ENCODE peak calls at places on chromosomes 6 and 20, in five cellular contexts. One of them, this sample, is unnamed.

GRCh38 chr6:107348224-107348623 is 111.1 kb downstream of the PDSS2 start:
- DNase-seq in cardiac fibroblast: no peak
- DNase-seq in progenitor cell of endocrine pancreas: no peak
- DNase-seq in stomach: no peak
- DNase-seq in WERI-Rb-1: no peak
- DNase-seq in this sample: no peak

GRCh38 chr6:26538572-26538902 is 371 bp downstream of the HMGN4 start:
- DNase-seq in cardiac fibroblast: no peak
- DNase-seq in progenitor cell of endocrine pancreas: no peak
- DNase-seq in stomach: no peak
- DNase-seq in WERI-Rb-1: peak
- DNase-seq in this sample: no peak

GRCh38 chr6:122144229-122144628 is 255.2 kb upstream of the HSF2 start:
- DNase-seq in cardiac fibroblast: no peak
- DNase-seq in progenitor cell of endocrine pancreas: no peak
- DNase-seq in stomach: no peak
- DNase-seq in WERI-Rb-1: no peak
- DNase-seq in this sample: no peak

GRCh38 chr20:53157443-53158408 is 185.6 kb downstream of the TSHZ2 start:
- DNase-seq in cardiac fibroblast: peak
- DNase-seq in progenitor cell of endocrine pancreas: no peak
- DNase-seq in stomach: peak
- DNase-seq in WERI-Rb-1: peak
- DNase-seq in this sample: peak

GRCh38 chr20:44409132-44409600 is 53.7 kb downstream of the HNF4A start:
- DNase-seq in cardiac fibroblast: peak
- DNase-seq in progenitor cell of endocrine pancreas: no peak
- DNase-seq in stomach: no peak
- DNase-seq in WERI-Rb-1: no peak
- DNase-seq in this sample: no peak

GRCh38 chr6:170313716-170314295 is 7.2 kb downstream of the FAM120B start:
- DNase-seq in cardiac fibroblast: no peak
- DNase-seq in progenitor cell of endocrine pancreas: no peak
- DNase-seq in stomach: no peak
- DNase-seq in WERI-Rb-1: no peak
- DNase-seq in this sample: no peak

GRCh38 chr6:45548657-45549515 is 171.2 kb upstream of the SUPT3H start:
- DNase-seq in cardiac fibroblast: no peak
- DNase-seq in progenitor cell of endocrine pancreas: no peak
- DNase-seq in stomach: no peak
- DNase-seq in WERI-Rb-1: no peak
- DNase-seq in this sample: no peak

GRCh38 chr6:3757241-3757641 is 5.7 kb upstream of the PXDC1 start:
- DNase-seq in cardiac fibroblast: no peak
- DNase-seq in progenitor cell of endocrine pancreas: no peak
- DNase-seq in stomach: no peak
- DNase-seq in WERI-Rb-1: no peak
- DNase-seq in this sample: peak

DNA sequence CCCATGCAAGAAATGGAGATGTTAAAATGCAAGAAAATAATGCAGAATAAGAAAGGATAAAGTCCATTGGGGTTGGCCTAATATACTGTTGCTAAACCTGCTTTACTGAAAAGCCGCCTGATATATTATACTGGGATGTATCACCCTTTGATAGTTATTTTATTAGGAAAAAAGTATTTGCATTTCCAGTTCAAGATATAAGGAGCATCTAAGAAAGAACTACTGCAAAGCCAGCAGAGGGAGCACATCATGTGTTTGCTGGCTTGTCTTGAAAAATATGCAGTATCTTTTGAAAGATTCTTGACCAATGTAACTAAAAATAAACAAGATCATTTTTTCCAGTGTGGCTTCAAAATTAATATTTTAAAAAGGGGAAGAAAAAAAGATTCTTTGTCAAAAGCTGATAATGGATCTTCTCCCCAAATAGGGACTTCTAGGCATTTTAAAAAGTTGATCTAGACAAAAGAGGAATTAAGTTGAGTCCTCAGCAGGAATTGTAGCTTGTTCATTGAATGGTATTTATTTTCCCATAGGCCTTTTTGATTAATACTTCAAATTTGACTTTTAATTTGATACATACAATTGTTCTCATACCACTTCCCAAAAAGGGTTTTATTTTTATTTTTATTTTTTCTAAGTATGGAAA is 214.9 kb downstream of the ZFAND3 start:
- DNase-seq in cardiac fibroblast: peak
- DNase-seq in progenitor cell of endocrine pancreas: no peak
- DNase-seq in stomach: no peak
- DNase-seq in WERI-Rb-1: peak
- DNase-seq in this sample: no peak
- TF ChIP-seq CTCF in cardiac fibroblast: peak
- TF ChIP-seq CTCF in progenitor cell of endocrine pancreas: peak
- TF ChIP-seq CTCF in stomach: no peak
- TF ChIP-seq CTCF in WERI-Rb-1: peak
- TF ChIP-seq CTCF in this sample: peak

GRCh38 chr6:126127662-126128061 is 141.3 kb downstream of the TRMT11 start:
- DNase-seq in cardiac fibroblast: no peak
- DNase-seq in progenitor cell of endocrine pancreas: no peak
- DNase-seq in stomach: no peak
- DNase-seq in WERI-Rb-1: peak
- DNase-seq in this sample: no peak
- TF ChIP-seq CTCF in cardiac fibroblast: no peak
- TF ChIP-seq CTCF in progenitor cell of endocrine pancreas: no peak
- TF ChIP-seq CTCF in stomach: no peak
- TF ChIP-seq CTCF in WERI-Rb-1: peak
- TF ChIP-seq CTCF in this sample: no peak

DNA sequence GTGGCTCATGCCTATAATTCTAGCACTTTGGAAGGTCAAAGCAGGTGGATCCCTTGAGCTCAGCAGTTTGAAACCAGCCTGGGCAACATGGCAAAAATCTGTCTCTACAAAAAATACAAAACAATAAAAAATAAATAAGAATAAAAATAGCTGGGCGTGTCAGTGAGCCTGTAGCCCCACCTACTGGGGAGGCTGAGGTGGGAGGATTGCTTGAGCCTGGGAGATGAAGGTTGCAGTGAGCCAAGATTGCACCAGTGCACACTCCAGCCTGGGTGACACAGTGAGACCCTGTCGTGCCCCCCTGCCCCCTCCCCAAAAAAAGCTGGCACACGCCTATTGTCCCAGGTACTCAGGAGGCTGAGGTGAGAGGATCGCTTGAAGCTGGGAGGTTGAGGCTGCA is 35.1 kb upstream of the SRPK1 start:
- DNase-seq in cardiac fibroblast: no peak
- DNase-seq in progenitor cell of endocrine pancreas: no peak
- DNase-seq in stomach: no peak
- DNase-seq in WERI-Rb-1: peak
- DNase-seq in this sample: no peak
- TF ChIP-seq CTCF in cardiac fibroblast: peak
- TF ChIP-seq CTCF in progenitor cell of endocrine pancreas: peak
- TF ChIP-seq CTCF in stomach: no peak
- TF ChIP-seq CTCF in WERI-Rb-1: peak
- TF ChIP-seq CTCF in this sample: no peak

DNA sequence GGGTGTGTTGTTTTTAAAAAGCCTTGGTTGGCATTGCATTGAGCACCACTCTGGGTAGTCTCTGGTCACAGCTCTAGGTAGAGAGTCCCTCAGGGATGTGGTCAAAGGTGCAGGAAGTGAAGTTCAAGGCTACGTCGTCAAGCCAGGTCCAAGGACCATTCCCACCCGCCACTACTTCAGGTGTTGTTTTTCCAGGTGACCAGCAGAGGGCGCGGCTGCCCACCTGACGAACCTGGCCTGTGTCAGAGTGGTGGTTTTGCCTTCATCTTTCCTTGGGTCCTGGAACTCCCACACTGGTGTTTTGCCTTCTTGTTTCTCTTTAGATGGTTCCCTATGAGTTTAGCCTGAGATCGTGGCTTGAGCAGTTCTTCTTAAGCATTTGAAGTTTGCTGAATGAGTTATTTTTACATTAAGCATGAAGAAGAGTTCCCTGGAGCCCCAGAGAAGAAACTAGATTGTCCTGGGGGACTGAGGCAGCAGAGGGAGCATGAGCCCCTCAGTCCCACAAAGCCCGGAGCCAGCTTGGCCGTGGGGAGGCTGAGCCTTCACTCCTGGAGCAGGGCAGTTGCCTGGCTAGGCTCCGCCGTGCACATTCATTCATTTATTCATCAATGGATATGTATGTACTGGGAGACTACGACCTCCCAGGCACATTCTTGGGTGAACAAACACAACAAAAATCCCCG is 5.6 kb upstream of the PHACTR3 start:
- DNase-seq in cardiac fibroblast: peak
- DNase-seq in progenitor cell of endocrine pancreas: peak
- DNase-seq in stomach: peak
- DNase-seq in WERI-Rb-1: peak
- DNase-seq in this sample: peak
- TF ChIP-seq CTCF in cardiac fibroblast: peak
- TF ChIP-seq CTCF in progenitor cell of endocrine pancreas: peak
- TF ChIP-seq CTCF in stomach: peak
- TF ChIP-seq CTCF in WERI-Rb-1: peak
- TF ChIP-seq CTCF in this sample: peak

GRCh38 chr6:89817481-89817880 is 2.1 kb downstream of the MDN1 start:
- DNase-seq in cardiac fibroblast: no peak
- DNase-seq in progenitor cell of endocrine pancreas: no peak
- DNase-seq in stomach: no peak
- DNase-seq in WERI-Rb-1: no peak
- DNase-seq in this sample: no peak

GRCh38 chr6:89818977-89819335 is 638 bp downstream of the MDN1 start:
- DNase-seq in cardiac fibroblast: peak
- DNase-seq in progenitor cell of endocrine pancreas: no peak
- DNase-seq in stomach: no peak
- DNase-seq in WERI-Rb-1: no peak
- DNase-seq in this sample: no peak

DNA sequence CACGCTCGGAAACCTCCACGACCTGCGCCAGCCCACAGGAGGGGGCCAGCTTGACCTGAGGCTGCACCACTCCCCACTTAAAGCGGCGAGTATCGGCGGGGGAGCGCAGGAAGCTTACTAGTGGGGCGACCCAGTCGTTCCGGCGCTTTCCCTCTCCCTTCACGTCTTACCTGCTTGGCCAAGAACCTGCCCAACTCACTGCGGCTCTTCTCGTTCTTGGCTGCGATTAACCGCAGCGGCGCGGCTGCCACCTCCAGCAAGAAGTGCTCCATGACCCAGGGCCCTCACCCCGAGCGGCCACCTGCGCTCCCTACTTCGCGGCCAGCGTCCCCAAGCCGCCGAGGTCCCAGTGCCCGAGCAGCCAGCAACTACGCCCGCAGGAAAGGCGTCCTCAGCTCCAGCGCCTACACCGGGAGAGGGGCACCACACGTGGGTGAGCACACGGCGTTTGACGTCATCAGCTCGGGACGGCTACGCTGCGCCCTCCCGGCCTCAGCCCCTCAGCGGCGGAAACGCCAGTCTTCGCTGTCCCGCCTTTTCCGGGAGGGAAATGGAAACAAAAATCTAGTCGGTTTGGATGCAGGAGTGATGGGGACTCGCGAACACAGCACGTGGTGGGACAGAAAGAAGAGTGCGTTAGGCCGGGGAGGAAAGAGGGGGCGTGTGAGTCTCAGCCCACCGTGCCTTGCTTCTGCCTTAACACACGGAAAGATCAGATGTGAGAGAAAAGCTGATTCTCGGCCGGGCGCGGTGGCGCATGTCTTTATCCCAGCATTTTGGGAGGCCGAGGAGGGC is at the start of gene MDN1:
- DNase-seq in cardiac fibroblast: peak
- DNase-seq in progenitor cell of endocrine pancreas: peak
- DNase-seq in stomach: peak
- DNase-seq in WERI-Rb-1: peak
- DNase-seq in this sample: peak
- TF ChIP-seq CTCF in cardiac fibroblast: no peak
- TF ChIP-seq CTCF in progenitor cell of endocrine pancreas: no peak
- TF ChIP-seq CTCF in stomach: no peak
- TF ChIP-seq CTCF in WERI-Rb-1: no peak
- TF ChIP-seq CTCF in this sample: no peak

DNA sequence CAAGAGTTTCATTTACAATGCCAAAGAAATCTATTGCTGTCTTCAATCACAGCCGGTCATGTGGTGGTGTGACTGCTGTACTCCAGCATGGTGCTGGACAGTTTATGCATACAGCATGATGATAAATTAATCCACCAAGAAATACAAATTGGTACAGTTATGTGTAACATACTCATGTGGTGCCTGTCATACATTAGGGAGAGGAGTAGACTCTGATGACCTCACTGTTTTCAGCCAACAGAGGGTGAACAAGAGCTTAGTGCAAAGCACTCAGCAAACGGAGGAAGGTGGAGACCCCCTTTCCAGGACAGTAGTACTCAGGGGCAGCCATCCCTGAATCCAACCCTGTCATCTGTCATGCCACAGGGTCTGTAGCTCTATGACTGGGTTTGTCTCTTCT is 178.4 kb upstream of the SYNDIG1 start:
- DNase-seq in cardiac fibroblast: no peak
- DNase-seq in progenitor cell of endocrine pancreas: no peak
- DNase-seq in stomach: no peak
- DNase-seq in WERI-Rb-1: no peak
- DNase-seq in this sample: no peak
- TF ChIP-seq CTCF in cardiac fibroblast: no peak
- TF ChIP-seq CTCF in progenitor cell of endocrine pancreas: no peak
- TF ChIP-seq CTCF in stomach: no peak
- TF ChIP-seq CTCF in WERI-Rb-1: peak
- TF ChIP-seq CTCF in this sample: no peak

GRCh38 chr6:8195040-8195713 is 92.8 kb upstream of the EEF1E1 start:
- DNase-seq in cardiac fibroblast: no peak
- DNase-seq in progenitor cell of endocrine pancreas: no peak
- DNase-seq in stomach: no peak
- DNase-seq in WERI-Rb-1: peak
- DNase-seq in this sample: peak
- TF ChIP-seq CTCF in cardiac fibroblast: no peak
- TF ChIP-seq CTCF in progenitor cell of endocrine pancreas: peak
- TF ChIP-seq CTCF in stomach: no peak
- TF ChIP-seq CTCF in WERI-Rb-1: peak
- TF ChIP-seq CTCF in this sample: peak

GRCh38 chr6:136508701-136509387 is 41.4 kb downstream of the MAP7 start:
- DNase-seq in cardiac fibroblast: no peak
- DNase-seq in progenitor cell of endocrine pancreas: no peak
- DNase-seq in stomach: no peak
- DNase-seq in WERI-Rb-1: no peak
- DNase-seq in this sample: no peak

GRCh38 chr6:136510782-136511181 is 39.4 kb downstream of the MAP7 start:
- DNase-seq in cardiac fibroblast: no peak
- DNase-seq in progenitor cell of endocrine pancreas: no peak
- DNase-seq in stomach: no peak
- DNase-seq in WERI-Rb-1: no peak
- DNase-seq in this sample: no peak

GRCh38 chr6:136510299-136510698 is 39.9 kb downstream of the MAP7 start:
- DNase-seq in cardiac fibroblast: no peak
- DNase-seq in progenitor cell of endocrine pancreas: no peak
- DNase-seq in stomach: no peak
- DNase-seq in WERI-Rb-1: no peak
- DNase-seq in this sample: no peak

GRCh38 chr6:136511397-136511796 is 38.8 kb downstream of the MAP7 start:
- DNase-seq in cardiac fibroblast: no peak
- DNase-seq in progenitor cell of endocrine pancreas: no peak
- DNase-seq in stomach: no peak
- DNase-seq in WERI-Rb-1: no peak
- DNase-seq in this sample: no peak

GRCh38 chr6:136511921-136512320 is 38.3 kb downstream of the MAP7 start:
- DNase-seq in cardiac fibroblast: no peak
- DNase-seq in progenitor cell of endocrine pancreas: no peak
- DNase-seq in stomach: peak
- DNase-seq in WERI-Rb-1: no peak
- DNase-seq in this sample: no peak
- TF ChIP-seq CTCF in cardiac fibroblast: no peak
- TF ChIP-seq CTCF in progenitor cell of endocrine pancreas: no peak
- TF ChIP-seq CTCF in stomach: no peak
- TF ChIP-seq CTCF in WERI-Rb-1: no peak
- TF ChIP-seq CTCF in this sample: no peak

This sample was measured in glutamatergic neuron.